ENCODE peak calls at places on chromosomes 5 and 9, in five cellular contexts. One of them, this sample, is unnamed.

GRCh38 chr9:87548159-87548558 is 50.5 kb downstream of the DAPK1 start:
- DNase-seq in mesenchymal stem cell: no peak
- DNase-seq in neuronal stem cell: no peak
- DNase-seq in H1: no peak
- DNase-seq in H9: no peak
- DNase-seq in this sample: no peak

GRCh38 chr9:135229701-135230385 is 142.4 kb downstream of the OLFM1 start:
- DNase-seq in H9: peak; percentile 30
- DNase-seq in neuronal stem cell: no peak
- DNase-seq in H1: no peak
- DNase-seq in mesenchymal stem cell: no peak
- DNase-seq in this sample: no peak

GRCh38 chr5:34525761-34526160 is 130.4 kb upstream of the RAI14 start:
- DNase-seq in H9: no peak
- DNase-seq in H1: no peak
- DNase-seq in neuronal stem cell: no peak
- DNase-seq in mesenchymal stem cell: no peak
- DNase-seq in this sample: no peak

GRCh38 chr5:134392301-134392700 is 19.4 kb downstream of the CDKN2AIPNL start:
- DNase-seq in H9: no peak
- DNase-seq in neuronal stem cell: no peak
- DNase-seq in mesenchymal stem cell: peak; percentile 43
- DNase-seq in H1: no peak
- DNase-seq in this sample: no peak

GRCh38 chr5:71974622-71975021 is 132.7 kb upstream of the MAP1B start:
- DNase-seq in H1: no peak
- DNase-seq in neuronal stem cell: no peak
- DNase-seq in H9: no peak
- DNase-seq in mesenchymal stem cell: no peak
- DNase-seq in this sample: no peak

GRCh38 chr5:37501152-37501551 is 122.0 kb downstream of the WDR70 start:
- DNase-seq in neuronal stem cell: no peak
- DNase-seq in H9: no peak
- DNase-seq in H1: no peak
- DNase-seq in mesenchymal stem cell: peak; percentile 12
- DNase-seq in this sample: no peak

GRCh38 chr5:115398726-115399125 is 102.3 kb upstream of the CCDC112 start:
- DNase-seq in mesenchymal stem cell: peak; percentile 79
- DNase-seq in neuronal stem cell: no peak
- DNase-seq in H1: no peak
- DNase-seq in H9: no peak
- DNase-seq in this sample: no peak

GRCh38 chr9:27131731-27132130 is 22.7 kb downstream of the TEK start:
- DNase-seq in neuronal stem cell: no peak
- DNase-seq in mesenchymal stem cell: peak; percentile 49
- DNase-seq in H9: no peak
- DNase-seq in H1: no peak
- DNase-seq in this sample: no peak

GRCh38 chr5:57216714-57217113 is 42.9 kb downstream of the GPBP1 start:
- DNase-seq in H1: no peak
- DNase-seq in mesenchymal stem cell: peak; percentile 51
- DNase-seq in neuronal stem cell: no peak
- DNase-seq in H9: no peak
- DNase-seq in this sample: no peak

GRCh38 chr9:89711866-89712265 is 107.1 kb downstream of the GADD45G start:
- DNase-seq in mesenchymal stem cell: no peak
- DNase-seq in H9: no peak
- DNase-seq in neuronal stem cell: no peak
- DNase-seq in H1: no peak
- DNase-seq in this sample: no peak

GRCh38 chr5:99386406-99387075 is 457.7 kb upstream of the CHD1 start:
- DNase-seq in neuronal stem cell: no peak
- DNase-seq in mesenchymal stem cell: no peak
- DNase-seq in H9: no peak
- DNase-seq in H1: no peak
- DNase-seq in this sample: peak; percentile 9

GRCh38 chr9:17117372-17117771 is 17.5 kb upstream of the CNTLN start:
- DNase-seq in H9: no peak
- DNase-seq in mesenchymal stem cell: no peak
- DNase-seq in H1: no peak
- DNase-seq in neuronal stem cell: no peak
- DNase-seq in this sample: no peak

GRCh38 chr5:151757233-151758140 is 944 bp downstream of the ATOX1 start:
- DNase-seq in H9: no peak
- DNase-seq in neuronal stem cell: no peak
- DNase-seq in H1: no peak
- DNase-seq in mesenchymal stem cell: peak; percentile 40
- DNase-seq in this sample: no peak

GRCh38 chr5:160940725-160941124 is 88.7 kb upstream of the ATP10B start:
- DNase-seq in H9: no peak
- DNase-seq in neuronal stem cell: no peak
- DNase-seq in mesenchymal stem cell: no peak
- DNase-seq in H1: no peak
- DNase-seq in this sample: no peak

GRCh38 chr9:136656795-136657611 is 5.7 kb upstream of the EGFL7 start:
- DNase-seq in mesenchymal stem cell: no peak
- DNase-seq in H9: no peak
- DNase-seq in H1: peak; percentile 46
- DNase-seq in neuronal stem cell: no peak
- DNase-seq in this sample: no peak

GRCh38 chr9:98866435-98867108 is 59.1 kb downstream of the GALNT12 start:
- DNase-seq in H1: no peak
- DNase-seq in H9: no peak
- DNase-seq in mesenchymal stem cell: no peak
- DNase-seq in neuronal stem cell: no peak
- DNase-seq in this sample: peak; percentile 54

GRCh38 chr9:127482662-127483061 is 31.4 kb downstream of the LRSAM1 start:
- DNase-seq in mesenchymal stem cell: no peak
- DNase-seq in neuronal stem cell: no peak
- DNase-seq in H9: no peak
- DNase-seq in H1: no peak
- DNase-seq in this sample: no peak

GRCh38 chr5:103624748-103625147 is 62.2 kb upstream of the NUDT12 start:
- DNase-seq in mesenchymal stem cell: peak; percentile 39
- DNase-seq in neuronal stem cell: no peak
- DNase-seq in H1: no peak
- DNase-seq in H9: no peak
- DNase-seq in this sample: no peak

GRCh38 chr9:13139641-13140171 is 139.8 kb downstream of the MPDZ start:
- DNase-seq in H1: no peak
- DNase-seq in mesenchymal stem cell: peak; percentile 86
- DNase-seq in neuronal stem cell: peak; percentile 26
- DNase-seq in H9: no peak
- DNase-seq in this sample: no peak

GRCh38 chr5:113520429-113520828 is 6.9 kb downstream of the YTHDC2 start:
- DNase-seq in H9: no peak
- DNase-seq in H1: no peak
- DNase-seq in mesenchymal stem cell: no peak
- DNase-seq in neuronal stem cell: no peak
- DNase-seq in this sample: no peak

GRCh38 chr5:148542812-148543211 is 111.5 kb downstream of the HTR4 start:
- DNase-seq in mesenchymal stem cell: peak; percentile 10
- DNase-seq in H1: no peak
- DNase-seq in neuronal stem cell: no peak
- DNase-seq in H9: no peak
- DNase-seq in this sample: no peak

GRCh38 chr9:125634040-125634717 is 72.8 kb downstream of the MAPKAP1 start:
- DNase-seq in H1: no peak
- DNase-seq in neuronal stem cell: no peak
- DNase-seq in mesenchymal stem cell: peak; percentile 32
- DNase-seq in H9: no peak
- DNase-seq in this sample: no peak

GRCh38 chr5:141701341-141702119 is 19.5 kb upstream of the ARAP3 start:
- DNase-seq in H1: no peak
- DNase-seq in neuronal stem cell: no peak
- DNase-seq in mesenchymal stem cell: no peak
- DNase-seq in H9: no peak
- DNase-seq in this sample: no peak

GRCh38 chr9:15942806-15943424 is 390.1 kb downstream of the CCDC171 start:
- DNase-seq in H1: no peak
- DNase-seq in H9: no peak
- DNase-seq in mesenchymal stem cell: no peak
- DNase-seq in neuronal stem cell: no peak
- DNase-seq in this sample: no peak

GRCh38 chr9:80320916-80321315 is 749.2 kb downstream of the TLE4 start:
- DNase-seq in H9: no peak
- DNase-seq in neuronal stem cell: no peak
- DNase-seq in H1: no peak
- DNase-seq in mesenchymal stem cell: peak; percentile 5
- DNase-seq in this sample: no peak

GRCh38 chr5:109450129-109450877 is 40.5 kb upstream of the PJA2 start:
- DNase-seq in H9: peak; percentile 42
- DNase-seq in mesenchymal stem cell: no peak
- DNase-seq in neuronal stem cell: no peak
- DNase-seq in H1: peak; percentile 48
- DNase-seq in this sample: no peak

GRCh38 chr5:139634028-139634325 is 14.2 kb upstream of the CXXC5 start:
- DNase-seq in H9: no peak
- DNase-seq in mesenchymal stem cell: no peak
- DNase-seq in H1: no peak
- DNase-seq in neuronal stem cell: no peak
- DNase-seq in this sample: no peak

GRCh38 chr5:102802704-102803458 is 47.8 kb downstream of the PAM start:
- DNase-seq in neuronal stem cell: no peak
- DNase-seq in mesenchymal stem cell: no peak
- DNase-seq in H9: no peak
- DNase-seq in H1: no peak
- DNase-seq in this sample: no peak

GRCh38 chr5:147485046-147485445 is 24.8 kb downstream of the DPYSL3 start:
- DNase-seq in H1: no peak
- DNase-seq in neuronal stem cell: no peak
- DNase-seq in mesenchymal stem cell: peak; percentile 50
- DNase-seq in H9: no peak
- DNase-seq in this sample: no peak

GRCh38 chr5:132054031-132054696 is 6.3 kb upstream of the IL3 start:
- DNase-seq in H1: no peak
- DNase-seq in neuronal stem cell: no peak
- DNase-seq in H9: peak; percentile 17
- DNase-seq in mesenchymal stem cell: no peak
- DNase-seq in this sample: no peak

GRCh38 chr5:1315018-1315708 is 20.3 kb upstream of the TERT start:
- DNase-seq in H9: peak; percentile 12
- DNase-seq in neuronal stem cell: no peak
- DNase-seq in mesenchymal stem cell: no peak
- DNase-seq in H1: no peak
- DNase-seq in this sample: no peak

DNA sequence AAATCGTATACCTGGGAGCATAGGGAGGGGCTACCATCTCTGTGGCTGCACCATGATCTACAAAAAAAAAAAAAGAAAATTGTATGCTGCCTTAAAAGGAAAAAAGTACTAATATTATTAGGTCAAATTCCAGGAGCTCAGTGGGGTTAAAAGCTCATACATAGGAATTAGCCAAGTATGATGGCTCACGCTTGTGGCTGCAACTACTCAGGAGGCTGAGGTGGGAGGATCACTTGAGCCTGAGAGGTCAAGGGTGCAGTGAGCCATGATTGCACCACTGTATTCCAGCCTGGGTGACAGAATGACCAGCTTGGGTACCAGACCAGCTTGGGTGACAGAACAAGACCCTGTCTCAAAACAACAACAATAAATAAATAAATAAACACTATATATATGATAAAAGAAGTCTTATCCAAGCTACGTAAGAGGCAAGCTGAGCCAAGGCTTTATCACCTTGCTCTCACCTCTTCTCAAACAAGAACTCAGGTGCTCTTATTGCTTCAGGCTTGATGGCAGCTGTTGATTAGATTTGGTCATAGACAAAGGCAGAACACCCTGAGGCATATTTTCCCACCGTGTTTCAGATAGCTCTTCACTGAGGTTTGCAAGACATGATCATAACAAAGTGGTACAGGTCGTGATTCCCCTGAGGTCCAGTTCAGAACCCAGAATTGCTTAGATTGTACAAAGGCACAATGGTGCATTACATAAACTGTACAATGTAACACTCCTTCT is 3.3 kb upstream of the FBXW11 start:
- DNase-seq in neuronal stem cell: no peak
- DNase-seq in H9: no peak
- DNase-seq in H1: no peak
- DNase-seq in mesenchymal stem cell: no peak
- DNase-seq in this sample: peak; percentile 98
- H2BK12ac ChIP-seq in neuronal stem cell: no peak overlapping the region
- H2BK12ac ChIP-seq in H9: no peak overlapping the region
- H2BK12ac ChIP-seq in H1: no peak overlapping the region
- H2BK12ac ChIP-seq in mesenchymal stem cell: no peak overlapping the region
- H2BK12ac ChIP-seq in this sample: no peak overlapping the region

DNA sequence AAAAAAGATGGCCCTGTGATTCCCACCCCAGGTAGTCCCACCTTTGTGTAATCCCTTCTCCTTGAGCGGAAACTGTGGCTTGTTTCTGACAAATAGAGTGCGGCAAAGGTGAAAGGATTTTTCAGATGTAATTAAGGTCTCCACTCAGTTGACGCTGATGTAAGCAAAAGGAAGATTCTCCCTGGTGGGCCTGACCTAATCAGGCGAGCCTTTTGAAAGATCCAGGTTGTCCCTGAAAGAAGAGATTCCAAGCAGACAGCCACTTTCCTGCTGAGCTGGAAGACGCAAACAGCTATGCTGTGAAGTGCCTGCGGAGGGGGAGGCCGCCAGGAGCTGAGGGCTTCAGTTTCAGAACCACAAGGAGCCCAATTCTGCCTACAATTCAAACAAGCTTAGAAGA is 24.1 kb downstream of the PTGES start:
- DNase-seq in H9: no peak
- DNase-seq in H1: no peak
- DNase-seq in neuronal stem cell: no peak
- DNase-seq in mesenchymal stem cell: no peak
- DNase-seq in this sample: no peak
- H3K4me1 ChIP-seq in H9: no peaks in the 10 kb centered on the region
- H3K4me1 ChIP-seq in H1: peaks cover 2% of the 10 kb centered on the region
- H3K4me1 ChIP-seq in neuronal stem cell: peaks cover 1% of the 10 kb centered on the region
- H3K4me1 ChIP-seq in mesenchymal stem cell: peaks cover 2% of the 10 kb centered on the region
- H3K4me1 ChIP-seq in this sample: no peaks in the 10 kb centered on the region

GRCh38 chr9:110160685-110161084 is 47.3 kb downstream of the C9orf152 start:
- DNase-seq in neuronal stem cell: no peak
- DNase-seq in H9: no peak
- DNase-seq in mesenchymal stem cell: no peak
- DNase-seq in H1: no peak
- DNase-seq in this sample: no peak
- H3K4me2 ChIP-seq in neuronal stem cell: no peak overlapping the region
- H3K4me2 ChIP-seq in H9: no peak overlapping the region
- H3K4me2 ChIP-seq in mesenchymal stem cell: no peak overlapping the region
- H3K4me2 ChIP-seq in H1: no peak overlapping the region
- H3K4me2 ChIP-seq in this sample: no peak overlapping the region

DNA sequence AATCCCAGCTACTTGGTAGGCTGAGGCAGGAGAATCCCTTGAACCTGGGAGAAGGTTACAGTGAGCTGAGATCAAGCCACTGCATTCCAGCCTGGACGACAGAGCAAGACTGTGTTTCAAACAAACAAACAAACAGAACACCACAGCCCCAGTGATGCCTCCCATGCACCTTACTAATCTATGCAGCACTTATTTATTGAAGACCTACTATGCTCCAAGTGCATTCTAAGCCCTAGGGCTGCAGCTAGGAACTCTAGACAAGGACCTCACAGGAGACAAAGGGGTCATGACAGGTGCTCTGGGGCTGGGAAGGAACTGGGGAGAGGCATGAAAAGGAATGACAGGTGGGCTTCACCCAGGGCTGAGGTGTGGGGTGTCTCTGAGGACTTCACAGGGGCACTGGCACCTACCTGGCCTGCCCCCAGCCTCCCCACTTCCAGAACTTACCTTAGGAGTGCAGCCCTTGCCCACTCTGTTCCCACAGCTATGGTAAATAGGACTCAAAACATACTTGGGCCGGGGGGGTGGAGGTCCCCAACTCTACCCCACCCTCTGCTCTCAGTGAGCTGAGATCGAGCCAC is 69.4 kb downstream of the C9orf50 start:
- DNase-seq in mesenchymal stem cell: no peak
- DNase-seq in H1: no peak
- DNase-seq in H9: no peak
- DNase-seq in neuronal stem cell: no peak
- DNase-seq in this sample: no peak
- H2BK12ac ChIP-seq in mesenchymal stem cell: no peak overlapping the region
- H2BK12ac ChIP-seq in H1: peak overlapping the region; percentile 35
- H2BK12ac ChIP-seq in H9: no peak overlapping the region
- H2BK12ac ChIP-seq in neuronal stem cell: no peak overlapping the region
- H2BK12ac ChIP-seq in this sample: peak overlapping the region; percentile 6

This sample was measured in trophoblast cell.